ENCODE peak calls at places on chromosomes 5 and 9, in eight cellular contexts. L is GM12878; R is Calu3; S is GM23338; O is AG04449; T is PC-3; M is CD8-positive, alpha-beta T cell; Q is HL-60. B is an unnamed sample.

GRCh38 chr5:151257731-151258715 is 5.0 kb downstream of the GM2A start:
- DNase-seq in O (no peak), R (no peak), Q (peak), T (peak), M (no peak), S (no peak), L (peak), B (peak)

GRCh38 chr5:32482193-32482592 is 37.7 kb upstream of the ZFR start:
- DNase-seq in M (no peak), O (no peak), S (no peak), Q (no peak), T (no peak), R (no peak), L (no peak), B (no peak)

GRCh38 chr5:76256116-76256889 is 146.8 kb upstream of the IQGAP2 start:
- DNase-seq in S (peak), T (peak), M (peak), O (peak), L (no peak), Q (peak), R (peak), B (peak)

GRCh38 chr9:69931340-69931739 is 110.7 kb downstream of the CFAP95 start:
- DNase-seq in O (no peak), R (no peak), M (no peak), S (peak), T (peak), L (no peak), Q (no peak), B (no peak)

GRCh38 chr5:66039701-66040100 is 104.4 kb upstream of the SREK1 start:
- DNase-seq in R (no peak), T (no peak), L (no peak), O (no peak), Q (no peak), M (no peak), S (no peak), B (no peak)

GRCh38 chr5:976849-977751 is 31.5 kb upstream of the NKD2 start:
- DNase-seq in L (no peak), M (no peak), O (no peak), T (no peak), R (no peak), Q (no peak), S (no peak), B (no peak)

GRCh38 chr5:177553671-177554429 is 513 bp downstream of the FAM193B start:
- DNase-seq in O (no peak), R (peak), M (peak), S (peak), T (no peak), Q (peak), L (no peak), B (no peak)

GRCh38 chr9:104091708-104092107 is 2.4 kb upstream of the SMC2 start:
- DNase-seq in R (no peak), Q (peak), T (no peak), O (no peak), M (no peak), S (peak), L (no peak), B (peak)

GRCh38 chr9:1094749-1095148 is 44.6 kb downstream of the DMRT2 start:
- DNase-seq in S (no peak), T (peak), Q (no peak), L (no peak), M (no peak), O (no peak), R (no peak), B (no peak)

GRCh38 chr5:27266184-27266583 is 227.8 kb upstream of the CDH9 start:
- DNase-seq in R (no peak), O (no peak), L (no peak), T (no peak), Q (no peak), S (no peak), M (no peak), B (no peak)

GRCh38 chr9:98678244-98678842 is 30.4 kb downstream of the GABBR2 start:
- DNase-seq in L (no peak), R (peak), T (peak), M (no peak), Q (peak), S (peak), O (no peak), B (no peak)

GRCh38 chr9:135034106-135034505 is 53.4 kb upstream of the OLFM1 start:
- DNase-seq in S (no peak), Q (no peak), T (no peak), L (no peak), O (no peak), M (no peak), R (no peak), B (no peak)

GRCh38 chr9:5574998-5575397 is 53.9 kb upstream of the RIC1 start:
- DNase-seq in L (no peak), T (no peak), M (no peak), O (no peak), S (peak), R (no peak), Q (peak), B (no peak)

GRCh38 chr5:40223884-40224402 is 455.8 kb upstream of the PTGER4 start:
- DNase-seq in O (peak), S (no peak), M (no peak), T (peak), L (peak), R (no peak), Q (no peak), B (no peak)

GRCh38 chr9:135507104-135508035 is 6.9 kb downstream of the MRPS2 start:
- DNase-seq in S (no peak), T (no peak), O (no peak), M (no peak), Q (no peak), L (no peak), R (no peak), B (no peak)

GRCh38 chr5:111743993-111744392 is 13.0 kb downstream of the NREP start:
- DNase-seq in S (no peak), O (no peak), M (no peak), R (no peak), L (no peak), T (no peak), Q (no peak), B (no peak)

GRCh38 chr5:78162253-78162862 is 132.1 kb downstream of the AP3B1 start:
- DNase-seq in T (peak), L (no peak), S (peak), M (no peak), R (peak), Q (peak), O (no peak), B (no peak)

GRCh38 chr5:76794871-76795270 is 24.0 kb upstream of the F2RL1 start:
- DNase-seq in L (no peak), O (no peak), Q (no peak), R (no peak), T (peak), M (no peak), S (no peak), B (no peak)

GRCh38 chr5:39394946-39395345 is 29.8 kb downstream of the DAB2 start:
- DNase-seq in O (no peak), T (peak), S (no peak), L (no peak), M (no peak), Q (no peak), R (no peak), B (no peak)

GRCh38 chr5:135213466-135214239 is 179.6 kb upstream of the PITX1 start:
- DNase-seq in T (no peak), S (no peak), O (no peak), R (no peak), Q (no peak), L (no peak), M (no peak), B (no peak)

GRCh38 chr5:65050140-65050539 is 281.4 kb downstream of the CWC27 start:
- DNase-seq in Q (no peak), O (no peak), T (no peak), L (peak), S (no peak), R (no peak), M (no peak), B (no peak)

GRCh38 chr9:19660019-19660418 is 128.8 kb downstream of the SLC24A2 start:
- DNase-seq in O (no peak), R (no peak), T (peak), M (no peak), S (no peak), L (no peak), Q (no peak), B (no peak)

GRCh38 chr5:90548069-90548593 is 10.5 kb upstream of the ADGRV1 start:
- DNase-seq in M (no peak), T (peak), Q (no peak), S (peak), R (peak), O (no peak), L (no peak), B (no peak)

GRCh38 chr9:110008663-110009062 is 199.3 kb downstream of the C9orf152 start:
- DNase-seq in S (no peak), M (no peak), L (no peak), Q (no peak), T (no peak), R (no peak), O (no peak), B (no peak)

GRCh38 chr9:91071185-91071990 is 269.8 kb downstream of the SYK start:
- DNase-seq in T (peak), Q (no peak), M (no peak), R (peak), S (no peak), O (peak), L (no peak), B (no peak)

GRCh38 chr9:90053027-90053426 is 448.2 kb downstream of the GADD45G start:
- DNase-seq in S (peak), O (no peak), M (no peak), L (no peak), Q (no peak), R (no peak), T (peak), B (no peak)

DNA sequence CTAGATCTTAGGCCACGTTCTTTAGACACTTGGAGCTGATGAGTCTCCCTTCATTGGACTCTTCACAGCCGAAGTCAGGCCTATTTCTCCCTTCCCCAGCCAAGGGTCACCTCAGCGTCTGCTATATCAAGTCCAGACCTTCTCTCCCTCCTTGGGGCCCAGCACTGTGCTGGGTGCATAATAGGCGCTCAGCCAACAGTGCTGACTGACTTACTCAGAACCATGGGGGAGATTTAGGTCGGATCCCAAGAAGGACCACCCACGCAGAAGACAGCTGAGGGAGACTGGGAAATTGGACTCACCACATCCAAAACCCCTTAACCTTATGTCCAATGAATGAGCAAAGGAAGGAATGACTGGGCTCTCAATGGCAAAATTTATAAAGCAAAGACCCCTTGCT is 5.6 kb upstream of the AMBP start:
- DNase-seq in R (no peak), M (no peak), L (no peak), S (no peak), Q (no peak), O (no peak), T (no peak), B (no peak)
- TF ChIP-seq CTCF in R (no peak), M (no peak), L (no peak), S (no peak), Q (no peak), O (no peak), T (no peak), B (no peak)

DNA sequence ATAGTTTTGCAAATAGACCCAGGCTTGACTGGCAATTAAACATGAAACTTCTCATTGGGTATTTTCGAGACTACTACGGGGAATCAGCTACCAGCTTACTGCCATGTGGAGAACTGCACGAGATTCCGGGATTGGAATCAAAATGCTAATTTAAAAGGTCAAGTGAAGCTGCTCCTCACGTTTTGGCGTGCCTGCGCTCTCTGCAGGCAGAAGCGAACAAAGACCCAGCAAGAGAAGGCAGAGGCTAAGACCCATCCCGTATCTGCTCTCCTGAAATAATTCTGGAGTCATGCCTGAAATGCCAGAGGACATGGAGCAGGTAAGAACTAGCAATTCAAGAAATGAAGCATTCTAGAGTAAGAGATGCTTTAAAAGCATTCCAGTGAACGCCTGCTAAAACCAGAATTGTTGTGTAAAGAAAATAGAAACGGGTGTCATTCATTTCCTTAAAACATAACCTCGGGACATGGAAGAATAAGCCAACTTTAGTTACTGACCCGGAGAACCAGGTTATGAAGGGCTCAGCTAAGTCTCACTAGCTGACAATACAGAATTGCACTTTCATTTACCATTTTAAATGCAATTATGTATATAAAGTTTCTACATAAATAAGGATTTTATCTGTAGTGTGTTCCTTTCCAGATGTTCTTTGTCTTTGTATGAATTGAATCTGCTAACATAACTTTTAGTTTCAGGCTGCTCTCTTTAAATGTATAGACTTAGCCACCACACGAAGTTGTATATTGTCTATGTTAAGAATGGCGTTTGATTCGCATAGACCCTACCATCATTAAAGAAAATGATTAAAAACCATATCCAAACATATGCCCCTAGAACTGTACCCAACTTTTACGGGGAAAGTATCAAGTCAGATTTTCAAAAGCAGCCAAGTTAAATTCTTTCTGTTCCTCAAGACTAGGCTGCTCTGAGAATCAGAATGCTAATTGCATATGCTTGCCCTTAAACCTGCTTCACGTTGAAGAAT is 2.0 kb upstream of the MAT2B start:
- DNase-seq in O (no peak), M (peak), S (peak), R (peak), T (peak), Q (peak), L (peak), B (no peak)
- TF ChIP-seq CTCF in O (peak), M (no peak), S (peak), R (no peak), T (peak), Q (peak), L (peak), B (no peak)

GRCh38 chr9:84966876-84967830 is 297.6 kb downstream of the NTRK2 start:
- DNase-seq in Q (no peak), L (no peak), R (no peak), O (no peak), M (no peak), T (no peak), S (peak), B (no peak)
- TF ChIP-seq CTCF in Q (no peak), L (peak), R (no peak), O (no peak), M (no peak), T (no peak), S (peak), B (no peak)

DNA sequence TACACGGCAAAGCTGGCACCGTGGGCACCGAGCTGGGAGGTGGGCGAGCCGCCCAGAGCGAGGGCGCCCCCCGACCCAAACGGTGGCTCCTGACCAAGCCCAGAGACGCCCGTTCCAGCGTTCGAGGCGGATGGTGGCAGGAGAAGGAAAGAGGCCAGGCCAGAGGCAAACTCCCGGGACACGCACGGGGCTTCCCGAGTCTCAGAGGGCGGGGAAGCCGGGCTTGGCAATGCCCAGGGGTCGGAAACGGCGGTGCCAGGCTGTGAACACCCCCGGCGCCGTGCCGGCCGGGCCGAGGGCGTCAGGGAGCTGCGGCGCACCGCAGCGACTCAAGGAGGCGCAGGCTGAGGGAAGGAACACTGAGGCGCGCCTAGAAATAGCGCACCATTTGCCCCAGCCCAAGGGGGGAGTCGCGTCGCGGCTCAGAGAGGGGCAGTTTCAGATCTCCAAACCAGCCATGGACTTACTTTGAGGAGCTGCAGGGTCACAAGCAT is 397 bp downstream of the SPRY4 start:
- DNase-seq in S (no peak), Q (no peak), M (no peak), R (peak), T (no peak), O (no peak), L (no peak), B (no peak)
- TF ChIP-seq CTCF in S (peak), Q (no peak), M (no peak), R (peak), T (peak), O (peak), L (peak), B (peak)

B was measured in CD14-positive monocyte.